ENCODE peak calls at places on chromosome 6, in nine cellular contexts. Y is iPS-NIHi11; W is naive thymus-derived CD4-positive, alpha-beta T cell; R is CD4-positive, alpha-beta memory T cell; Q is NCI-H345; S is progenitor cell of endocrine pancreas; U is activated gamma-delta T cell treated with anti-CD3 and anti-CD28 coated beads, Interleukin-2, amount 50 U/mL, for 16 hours; M is HFFc6; I is activated naive CD8-positive, alpha-beta T cell treated with anti-CD3 and anti-CD28 coated beads for 36 hours. V is an unnamed sample.

GRCh38 chr6:50185006-50185405 is 135.3 kb upstream of the DEFB112 start:
- DNase-seq in Y (peak), W (no peak), R (no peak), Q (peak), S (no peak), U (no peak), M (no peak), I (no peak), V (no peak)

GRCh38 chr6:1758076-1758679 is 148.5 kb downstream of the FOXC1 start:
- DNase-seq in Y (no peak), W (no peak), R (no peak), Q (no peak), S (no peak), U (no peak), M (no peak), I (no peak), V (peak)

GRCh38 chr6:144265061-144265357 is 20.1 kb upstream of the UTRN start:
- DNase-seq in Y (no peak), W (no peak), R (no peak), Q (no peak), S (no peak), U (no peak), M (no peak), I (no peak), V (peak)

GRCh38 chr6:17938885-17939284 is 48.5 kb downstream of the KIF13A start:
- DNase-seq in Y (no peak), W (no peak), R (no peak), Q (no peak), S (no peak), U (no peak), M (peak), I (no peak), V (peak)

GRCh38 chr6:32627831-32628230 is 9.4 kb upstream of the HLA-DQA1 start:
- DNase-seq in Y (no peak), W (no peak), R (peak), Q (no peak), S (no peak), U (no peak), M (no peak), I (no peak), V (peak)

GRCh38 chr6:108260809-108261569 is at the start of gene SNX3:
- DNase-seq in Y (peak), W (peak), R (peak), Q (peak), S (peak), U (peak), M (peak), I (peak), V (peak)

GRCh38 chr6:80145509-80145908 is 39.0 kb downstream of the BCKDHB start:
- DNase-seq in Y (no peak), W (no peak), R (no peak), Q (no peak), S (no peak), U (no peak), M (no peak), I (no peak), V (no peak)

GRCh38 chr6:33279971-33280511 is 3.1 kb downstream of the B3GALT4 start:
- DNase-seq in Y (peak), W (no peak), R (no peak), Q (no peak), S (peak), U (no peak), M (peak), I (no peak), V (peak)

GRCh38 chr6:130625825-130626500 is 201.2 kb upstream of the SMLR1 start:
- DNase-seq in Y (no peak), W (no peak), R (no peak), Q (no peak), S (no peak), U (no peak), M (peak), I (peak), V (peak)